ENCODE peak calls at places on chromosomes 7 and 10, in six cellular contexts. One of them, this sample, is unnamed.
A peak's percentile ranks its signal among the peaks of the same experiment; 100 is the strongest.

GRCh38 chr10:62614389-62615157 is 189.9 kb upstream of the ADO start:
- DNase-seq in suprapubic skin: no peak
- DNase-seq in SK-N-SH: no peak
- DNase-seq in body of pancreas: no peak
- DNase-seq in astrocyte: peak; percentile 77
- DNase-seq in IMR-90: peak; percentile 54
- DNase-seq in this sample: no peak

GRCh38 chr7:112009081-112009480 is 197.1 kb downstream of the DOCK4 start:
- DNase-seq in suprapubic skin: no peak
- DNase-seq in SK-N-SH: no peak
- DNase-seq in body of pancreas: no peak
- DNase-seq in astrocyte: peak; percentile 74
- DNase-seq in IMR-90: peak; percentile 83
- DNase-seq in this sample: peak; percentile 70

GRCh38 chr10:97643586-97643985 is 3.1 kb downstream of the PI4K2A start:
- DNase-seq in suprapubic skin: no peak
- DNase-seq in SK-N-SH: no peak
- DNase-seq in body of pancreas: no peak
- DNase-seq in astrocyte: no peak
- DNase-seq in IMR-90: no peak
- DNase-seq in this sample: no peak

GRCh38 chr10:71217266-71218045 is 5.1 kb downstream of the UNC5B start:
- DNase-seq in suprapubic skin: peak; percentile 78
- DNase-seq in SK-N-SH: peak; percentile 62
- DNase-seq in body of pancreas: peak; percentile 47
- DNase-seq in astrocyte: no peak
- DNase-seq in IMR-90: no peak
- DNase-seq in this sample: no peak

GRCh38 chr10:78914502-78915330 is 154.1 kb upstream of the ZMIZ1 start:
- DNase-seq in suprapubic skin: no peak
- DNase-seq in SK-N-SH: no peak
- DNase-seq in body of pancreas: peak; percentile 69
- DNase-seq in astrocyte: peak; percentile 64
- DNase-seq in IMR-90: no peak
- DNase-seq in this sample: peak; percentile 25

GRCh38 chr7:6437251-6437650 is 10.5 kb downstream of the DAGLB start:
- DNase-seq in suprapubic skin: no peak
- DNase-seq in SK-N-SH: no peak
- DNase-seq in body of pancreas: no peak
- DNase-seq in astrocyte: peak; percentile 51
- DNase-seq in IMR-90: no peak
- DNase-seq in this sample: peak; percentile 25

GRCh38 chr10:22821501-22821900 is 106.4 kb upstream of the ARMC3 start:
- DNase-seq in suprapubic skin: no peak
- DNase-seq in SK-N-SH: no peak
- DNase-seq in body of pancreas: no peak
- DNase-seq in astrocyte: peak; percentile 93
- DNase-seq in IMR-90: peak; percentile 86
- DNase-seq in this sample: peak; percentile 54

GRCh38 chr7:36036590-36036989 is 116.5 kb upstream of the EEPD1 start:
- DNase-seq in suprapubic skin: no peak
- DNase-seq in SK-N-SH: peak; percentile 74
- DNase-seq in body of pancreas: no peak
- DNase-seq in astrocyte: no peak
- DNase-seq in IMR-90: no peak
- DNase-seq in this sample: peak; percentile 34

GRCh38 chr7:144668503-144668902 is 167.3 kb downstream of the TPK1 start:
- DNase-seq in suprapubic skin: no peak
- DNase-seq in SK-N-SH: no peak
- DNase-seq in body of pancreas: no peak
- DNase-seq in astrocyte: no peak
- DNase-seq in IMR-90: no peak
- DNase-seq in this sample: no peak

GRCh38 chr7:20283385-20283784 is 47.3 kb upstream of the ITGB8 start:
- DNase-seq in suprapubic skin: no peak
- DNase-seq in SK-N-SH: no peak
- DNase-seq in body of pancreas: no peak
- DNase-seq in astrocyte: no peak
- DNase-seq in IMR-90: no peak
- DNase-seq in this sample: no peak

GRCh38 chr7:74412061-74412460 is 41.6 kb upstream of the GTF2IRD1 start:
- DNase-seq in suprapubic skin: no peak
- DNase-seq in SK-N-SH: no peak
- DNase-seq in body of pancreas: no peak
- DNase-seq in astrocyte: no peak
- DNase-seq in IMR-90: no peak
- DNase-seq in this sample: no peak

GRCh38 chr7:118664498-118664897 is 440.0 kb downstream of the ANKRD7 start:
- DNase-seq in suprapubic skin: no peak
- DNase-seq in SK-N-SH: no peak
- DNase-seq in body of pancreas: no peak
- DNase-seq in astrocyte: no peak
- DNase-seq in IMR-90: no peak
- DNase-seq in this sample: no peak

GRCh38 chr10:101441539-101442455 is 87.8 kb downstream of the BTRC start:
- DNase-seq in suprapubic skin: no peak
- DNase-seq in SK-N-SH: peak; percentile 65
- DNase-seq in body of pancreas: no peak
- DNase-seq in astrocyte: peak; percentile 69
- DNase-seq in IMR-90: peak; percentile 78
- DNase-seq in this sample: peak; percentile 75

GRCh38 chr10:3747984-3748383 is 37.0 kb downstream of the KLF6 start:
- DNase-seq in suprapubic skin: no peak
- DNase-seq in SK-N-SH: no peak
- DNase-seq in body of pancreas: peak; percentile 60
- DNase-seq in astrocyte: no peak
- DNase-seq in IMR-90: no peak
- DNase-seq in this sample: no peak

GRCh38 chr10:8618834-8619233 is 564.3 kb downstream of the GATA3 start:
- DNase-seq in suprapubic skin: no peak
- DNase-seq in SK-N-SH: no peak
- DNase-seq in body of pancreas: no peak
- DNase-seq in astrocyte: peak; percentile 6
- DNase-seq in IMR-90: no peak
- DNase-seq in this sample: no peak

GRCh38 chr10:108412323-108412722 is 1247.8 kb upstream of the SORCS1 start:
- DNase-seq in suprapubic skin: no peak
- DNase-seq in SK-N-SH: no peak
- DNase-seq in body of pancreas: no peak
- DNase-seq in astrocyte: no peak
- DNase-seq in IMR-90: no peak
- DNase-seq in this sample: no peak

GRCh38 chr10:30736685-30737232 is 107.2 kb upstream of the LYZL2 start:
- DNase-seq in suprapubic skin: no peak
- DNase-seq in SK-N-SH: no peak
- DNase-seq in body of pancreas: no peak
- DNase-seq in astrocyte: peak; percentile 100
- DNase-seq in IMR-90: peak; percentile 100
- DNase-seq in this sample: peak; percentile 100

GRCh38 chr10:8331896-8332729 is 277.6 kb downstream of the GATA3 start:
- DNase-seq in suprapubic skin: no peak
- DNase-seq in SK-N-SH: peak; percentile 85
- DNase-seq in body of pancreas: peak; percentile 18
- DNase-seq in astrocyte: peak; percentile 74
- DNase-seq in IMR-90: peak; percentile 7
- DNase-seq in this sample: peak; percentile 28

GRCh38 chr10:107546239-107546638 is 381.7 kb upstream of the SORCS1 start:
- DNase-seq in suprapubic skin: no peak
- DNase-seq in SK-N-SH: peak; percentile 56
- DNase-seq in body of pancreas: no peak
- DNase-seq in astrocyte: peak; percentile 49
- DNase-seq in IMR-90: peak; percentile 33
- DNase-seq in this sample: peak; percentile 33

GRCh38 chr7:44535348-44536064 is 5.6 kb downstream of the NPC1L1 start:
- DNase-seq in suprapubic skin: no peak
- DNase-seq in SK-N-SH: no peak
- DNase-seq in body of pancreas: no peak
- DNase-seq in astrocyte: no peak
- DNase-seq in IMR-90: no peak
- DNase-seq in this sample: no peak

GRCh38 chr10:45526309-45526708 is 146.3 kb downstream of the ZFAND4 start:
- DNase-seq in suprapubic skin: no peak
- DNase-seq in SK-N-SH: no peak
- DNase-seq in body of pancreas: peak; percentile 33
- DNase-seq in astrocyte: no peak
- DNase-seq in IMR-90: no peak
- DNase-seq in this sample: no peak

GRCh38 chr10:118106426-118106825 is 59.7 kb upstream of the RAB11FIP2 start:
- DNase-seq in suprapubic skin: no peak
- DNase-seq in SK-N-SH: no peak
- DNase-seq in body of pancreas: no peak
- DNase-seq in astrocyte: peak; percentile 5
- DNase-seq in IMR-90: peak; percentile 21
- DNase-seq in this sample: peak; percentile 44

GRCh38 chr7:81460646-81461045 is 309.2 kb downstream of the HGF start:
- DNase-seq in suprapubic skin: no peak
- DNase-seq in SK-N-SH: no peak
- DNase-seq in body of pancreas: no peak
- DNase-seq in astrocyte: no peak
- DNase-seq in IMR-90: no peak
- DNase-seq in this sample: no peak

DNA sequence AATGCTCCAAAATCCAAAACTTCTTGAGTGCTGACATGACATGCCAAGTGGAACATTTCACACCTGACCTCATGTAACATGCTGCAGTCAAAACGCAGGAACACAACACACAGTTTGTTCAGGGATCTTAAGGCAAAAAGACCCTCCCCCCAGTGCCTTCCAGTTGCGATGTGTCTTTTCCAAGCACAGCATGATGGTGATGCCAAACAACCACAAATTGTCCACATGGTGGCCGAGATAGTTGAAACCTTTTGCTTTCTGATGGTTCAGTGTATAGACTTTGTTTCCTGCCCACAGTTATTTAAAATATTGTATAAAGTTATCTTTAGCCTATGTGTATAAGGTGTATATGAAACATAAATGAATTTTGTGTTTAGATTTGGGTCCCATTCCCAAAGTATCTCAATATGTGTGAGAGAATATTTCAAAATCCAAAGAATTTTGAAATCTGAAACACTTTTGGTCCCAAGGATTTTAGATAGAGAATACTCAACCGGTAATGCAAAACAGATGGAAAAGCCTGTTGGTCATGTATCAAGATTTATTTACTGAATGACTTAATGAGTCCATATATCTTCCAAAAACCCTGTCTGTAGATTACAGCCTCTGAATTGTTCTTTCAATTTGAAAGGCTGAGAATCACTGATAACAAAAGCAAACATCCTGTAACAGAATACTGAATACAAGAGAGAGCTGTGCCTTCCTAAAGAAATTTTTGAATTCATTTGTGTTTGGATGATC is 93.4 kb upstream of the OIT3 start:
- DNase-seq in suprapubic skin: no peak
- DNase-seq in SK-N-SH: peak; percentile 45
- DNase-seq in body of pancreas: no peak
- DNase-seq in astrocyte: peak; percentile 61
- DNase-seq in IMR-90: peak; percentile 66
- DNase-seq in this sample: peak; percentile 92
- TF ChIP-seq CTCF in suprapubic skin: no peak
- TF ChIP-seq CTCF in SK-N-SH: peak; percentile 15
- TF ChIP-seq CTCF in body of pancreas: no peak
- TF ChIP-seq CTCF in astrocyte: no peak
- TF ChIP-seq CTCF in IMR-90: no peak
- TF ChIP-seq CTCF in this sample: no peak

GRCh38 chr7:2450198-2451107 is 25.7 kb downstream of the GRIFIN start:
- DNase-seq in suprapubic skin: no peak
- DNase-seq in SK-N-SH: peak; percentile 41
- DNase-seq in body of pancreas: no peak
- DNase-seq in astrocyte: no peak
- DNase-seq in IMR-90: no peak
- DNase-seq in this sample: no peak

GRCh38 chr7:2446676-2447075 is 29.5 kb downstream of the GRIFIN start:
- DNase-seq in suprapubic skin: no peak
- DNase-seq in SK-N-SH: no peak
- DNase-seq in body of pancreas: no peak
- DNase-seq in astrocyte: no peak
- DNase-seq in IMR-90: no peak
- DNase-seq in this sample: no peak

GRCh38 chr7:2452643-2453270 is 23.4 kb downstream of the GRIFIN start:
- DNase-seq in suprapubic skin: no peak
- DNase-seq in SK-N-SH: no peak
- DNase-seq in body of pancreas: no peak
- DNase-seq in astrocyte: no peak
- DNase-seq in IMR-90: no peak
- DNase-seq in this sample: no peak

GRCh38 chr7:2451171-2452073 is 24.8 kb downstream of the GRIFIN start:
- DNase-seq in suprapubic skin: peak; percentile 92
- DNase-seq in SK-N-SH: peak; percentile 99
- DNase-seq in body of pancreas: peak; percentile 88
- DNase-seq in astrocyte: no peak
- DNase-seq in IMR-90: peak; percentile 50
- DNase-seq in this sample: peak; percentile 69

DNA sequence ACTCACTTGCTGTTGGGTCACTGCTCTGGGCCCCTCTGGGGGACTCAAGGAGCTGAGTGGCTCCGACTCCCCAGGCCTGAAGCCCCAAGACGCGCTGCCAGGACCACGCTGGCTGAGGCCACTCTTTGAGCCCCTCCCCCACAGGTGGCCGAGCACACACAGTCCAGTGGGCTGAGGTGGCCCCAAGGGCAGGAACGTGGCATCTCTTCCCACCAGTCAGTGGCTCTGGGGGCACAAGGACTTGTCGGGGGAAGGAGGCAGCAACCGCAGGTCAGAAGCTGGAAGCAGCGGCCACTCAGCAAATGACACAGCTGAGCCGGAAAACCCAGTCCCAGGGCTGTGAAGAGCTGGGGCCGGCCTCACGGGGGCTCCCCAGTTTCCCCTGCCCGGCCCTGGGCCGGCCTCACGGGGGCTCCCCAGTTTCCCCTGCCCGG is 24.1 kb downstream of the GRIFIN start:
- DNase-seq in suprapubic skin: no peak
- DNase-seq in SK-N-SH: peak; percentile 66
- DNase-seq in body of pancreas: no peak
- DNase-seq in astrocyte: no peak
- DNase-seq in IMR-90: no peak
- DNase-seq in this sample: no peak
- H3K4me3 ChIP-seq in suprapubic skin: peak overlapping the region; percentile 37
- H3K4me3 ChIP-seq in SK-N-SH: no peak overlapping the region
- H3K4me3 ChIP-seq in body of pancreas: no peak overlapping the region
- H3K4me3 ChIP-seq in astrocyte: no peak overlapping the region
- H3K4me3 ChIP-seq in IMR-90: no peak overlapping the region
- H3K4me3 ChIP-seq in this sample: no peak overlapping the region

GRCh38 chr10:27099916-27100799 is at the start of gene ANKRD26:
- DNase-seq in suprapubic skin: peak; percentile 97
- DNase-seq in SK-N-SH: peak; percentile 94
- DNase-seq in body of pancreas: peak; percentile 99
- DNase-seq in astrocyte: peak; percentile 82
- DNase-seq in IMR-90: peak; percentile 97
- DNase-seq in this sample: peak; percentile 97
- TF ChIP-seq CTCF in suprapubic skin: no peak
- TF ChIP-seq CTCF in SK-N-SH: peak; percentile 20
- TF ChIP-seq CTCF in body of pancreas: no peak
- TF ChIP-seq CTCF in astrocyte: no peak
- TF ChIP-seq CTCF in IMR-90: no peak
- TF ChIP-seq CTCF in this sample: no peak

GRCh38 chr10:82762641-82763040 is 887.6 kb downstream of the NRG3 start:
- DNase-seq in suprapubic skin: no peak
- DNase-seq in SK-N-SH: no peak
- DNase-seq in body of pancreas: no peak
- DNase-seq in astrocyte: peak; percentile 2
- DNase-seq in IMR-90: no peak
- DNase-seq in this sample: no peak

GRCh38 chr10:82768040-82768439 is 893.0 kb downstream of the NRG3 start:
- DNase-seq in suprapubic skin: no peak
- DNase-seq in SK-N-SH: no peak
- DNase-seq in body of pancreas: no peak
- DNase-seq in astrocyte: no peak
- DNase-seq in IMR-90: no peak
- DNase-seq in this sample: no peak
- H3K4me3 ChIP-seq in suprapubic skin: no peak overlapping the region
- H3K4me3 ChIP-seq in SK-N-SH: no peak overlapping the region
- H3K4me3 ChIP-seq in body of pancreas: no peak overlapping the region
- H3K4me3 ChIP-seq in astrocyte: no peak overlapping the region
- H3K4me3 ChIP-seq in IMR-90: no peak overlapping the region
- H3K4me3 ChIP-seq in this sample: no peak overlapping the region